ENCODE peak calls at places on chromosomes 2 and 18, in five cellular contexts. One of them, this sample, is unnamed.

GRCh38 chr2:181515719-181516118 is 58.5 kb downstream of the ITGA4 start:
- DNase-seq in lower lobe of right lung: no peak
- DNase-seq in body of pancreas: no peak
- DNase-seq in trophoblast cell: no peak
- DNase-seq in activated gamma-delta T cell treated with Interleukin-2 at 50 U/mL for 16 hours: no peak
- DNase-seq in this sample: no peak

GRCh38 chr18:74534150-74534969 is at the start of gene CNDP1:
- DNase-seq in body of pancreas: no peak
- DNase-seq in lower lobe of right lung: no peak
- DNase-seq in activated gamma-delta T cell treated with Interleukin-2 at 50 U/mL for 16 hours: no peak
- DNase-seq in trophoblast cell: no peak
- DNase-seq in this sample: no peak

GRCh38 chr2:146721486-146721885 is 1123.3 kb upstream of the ACVR2A start:
- DNase-seq in body of pancreas: no peak
- DNase-seq in lower lobe of right lung: no peak
- DNase-seq in activated gamma-delta T cell treated with Interleukin-2 at 50 U/mL for 16 hours: no peak
- DNase-seq in trophoblast cell: no peak
- DNase-seq in this sample: no peak

GRCh38 chr2:66582975-66583842 is 148.3 kb downstream of the MEIS1 start:
- DNase-seq in trophoblast cell: no peak
- DNase-seq in body of pancreas: peak
- DNase-seq in activated gamma-delta T cell treated with Interleukin-2 at 50 U/mL for 16 hours: no peak
- DNase-seq in lower lobe of right lung: no peak
- DNase-seq in this sample: no peak

GRCh38 chr2:140639628-140640027 is 1491.2 kb downstream of the LRP1B start:
- DNase-seq in lower lobe of right lung: no peak
- DNase-seq in activated gamma-delta T cell treated with Interleukin-2 at 50 U/mL for 16 hours: no peak
- DNase-seq in trophoblast cell: no peak
- DNase-seq in body of pancreas: no peak
- DNase-seq in this sample: no peak

GRCh38 chr2:56729212-56729611 is 545.4 kb downstream of the CCDC85A start:
- DNase-seq in lower lobe of right lung: no peak
- DNase-seq in body of pancreas: no peak
- DNase-seq in trophoblast cell: no peak
- DNase-seq in activated gamma-delta T cell treated with Interleukin-2 at 50 U/mL for 16 hours: no peak
- DNase-seq in this sample: no peak

GRCh38 chr2:113876503-113877387 is 13.1 kb upstream of the ACTR3 start:
- DNase-seq in trophoblast cell: peak
- DNase-seq in activated gamma-delta T cell treated with Interleukin-2 at 50 U/mL for 16 hours: peak
- DNase-seq in body of pancreas: peak
- DNase-seq in lower lobe of right lung: peak
- DNase-seq in this sample: peak

GRCh38 chr18:25457636-25458035 is 105.7 kb upstream of the ZNF521 start:
- DNase-seq in body of pancreas: no peak
- DNase-seq in trophoblast cell: no peak
- DNase-seq in activated gamma-delta T cell treated with Interleukin-2 at 50 U/mL for 16 hours: no peak
- DNase-seq in lower lobe of right lung: no peak
- DNase-seq in this sample: no peak

GRCh38 chr2:19371996-19372582 is 13.7 kb upstream of the OSR1 start:
- DNase-seq in body of pancreas: no peak
- DNase-seq in activated gamma-delta T cell treated with Interleukin-2 at 50 U/mL for 16 hours: no peak
- DNase-seq in lower lobe of right lung: no peak
- DNase-seq in trophoblast cell: no peak
- DNase-seq in this sample: no peak

GRCh38 chr2:218325566-218326160 is 31.0 kb upstream of the CATIP start:
- DNase-seq in body of pancreas: no peak
- DNase-seq in trophoblast cell: peak
- DNase-seq in lower lobe of right lung: no peak
- DNase-seq in activated gamma-delta T cell treated with Interleukin-2 at 50 U/mL for 16 hours: no peak
- DNase-seq in this sample: no peak

GRCh38 chr2:101047075-101047766 is 45.1 kb downstream of the RPL31 start:
- DNase-seq in lower lobe of right lung: no peak
- DNase-seq in activated gamma-delta T cell treated with Interleukin-2 at 50 U/mL for 16 hours: no peak
- DNase-seq in body of pancreas: peak
- DNase-seq in trophoblast cell: peak
- DNase-seq in this sample: peak

GRCh38 chr2:205563646-205564045 is 118.7 kb upstream of the NRP2 start:
- DNase-seq in activated gamma-delta T cell treated with Interleukin-2 at 50 U/mL for 16 hours: no peak
- DNase-seq in body of pancreas: no peak
- DNase-seq in trophoblast cell: no peak
- DNase-seq in lower lobe of right lung: peak
- DNase-seq in this sample: peak

GRCh38 chr2:60318544-60318943 is 234.9 kb downstream of the BCL11A start:
- DNase-seq in lower lobe of right lung: no peak
- DNase-seq in activated gamma-delta T cell treated with Interleukin-2 at 50 U/mL for 16 hours: no peak
- DNase-seq in body of pancreas: no peak
- DNase-seq in trophoblast cell: no peak
- DNase-seq in this sample: no peak

GRCh38 chr2:227164745-227165350 is 424 bp downstream of the COL4A3 start:
- DNase-seq in activated gamma-delta T cell treated with Interleukin-2 at 50 U/mL for 16 hours: no peak
- DNase-seq in body of pancreas: peak
- DNase-seq in trophoblast cell: no peak
- DNase-seq in lower lobe of right lung: no peak
- DNase-seq in this sample: peak

GRCh38 chr18:75034937-75035336 is 174.0 kb downstream of the PTGR3 start:
- DNase-seq in lower lobe of right lung: no peak
- DNase-seq in trophoblast cell: no peak
- DNase-seq in body of pancreas: no peak
- DNase-seq in activated gamma-delta T cell treated with Interleukin-2 at 50 U/mL for 16 hours: no peak
- DNase-seq in this sample: no peak

GRCh38 chr2:73984922-73985317 is 210 bp downstream of the TET3 start:
- DNase-seq in lower lobe of right lung: peak
- DNase-seq in trophoblast cell: no peak
- DNase-seq in activated gamma-delta T cell treated with Interleukin-2 at 50 U/mL for 16 hours: peak
- DNase-seq in body of pancreas: peak
- DNase-seq in this sample: peak

GRCh38 chr2:219998099-219998498 is 370.7 kb downstream of the SLC4A3 start:
- DNase-seq in trophoblast cell: no peak
- DNase-seq in body of pancreas: no peak
- DNase-seq in lower lobe of right lung: no peak
- DNase-seq in activated gamma-delta T cell treated with Interleukin-2 at 50 U/mL for 16 hours: no peak
- DNase-seq in this sample: no peak

GRCh38 chr2:38187416-38188127 is 111.6 kb upstream of the CYP1B1 start:
- DNase-seq in lower lobe of right lung: peak
- DNase-seq in activated gamma-delta T cell treated with Interleukin-2 at 50 U/mL for 16 hours: no peak
- DNase-seq in body of pancreas: peak
- DNase-seq in trophoblast cell: no peak
- DNase-seq in this sample: peak

GRCh38 chr2:205754285-205754923 is 72.1 kb downstream of the NRP2 start:
- DNase-seq in activated gamma-delta T cell treated with Interleukin-2 at 50 U/mL for 16 hours: no peak
- DNase-seq in body of pancreas: no peak
- DNase-seq in trophoblast cell: no peak
- DNase-seq in lower lobe of right lung: no peak
- DNase-seq in this sample: no peak

GRCh38 chr2:129895061-129895460 is 84.4 kb upstream of the RAB6C start:
- DNase-seq in activated gamma-delta T cell treated with Interleukin-2 at 50 U/mL for 16 hours: no peak
- DNase-seq in lower lobe of right lung: no peak
- DNase-seq in body of pancreas: no peak
- DNase-seq in trophoblast cell: no peak
- DNase-seq in this sample: no peak

GRCh38 chr2:98514879-98515570 is 70.4 kb downstream of the INPP4A start:
- DNase-seq in trophoblast cell: no peak
- DNase-seq in lower lobe of right lung: no peak
- DNase-seq in body of pancreas: no peak
- DNase-seq in activated gamma-delta T cell treated with Interleukin-2 at 50 U/mL for 16 hours: no peak
- DNase-seq in this sample: no peak

GRCh38 chr2:10079192-10079930 is 850 bp downstream of the CYS1 start:
- DNase-seq in trophoblast cell: peak
- DNase-seq in body of pancreas: peak
- DNase-seq in activated gamma-delta T cell treated with Interleukin-2 at 50 U/mL for 16 hours: no peak
- DNase-seq in lower lobe of right lung: peak
- DNase-seq in this sample: peak

GRCh38 chr2:150981826-150982225 is 279.8 kb downstream of the RBM43 start:
- DNase-seq in lower lobe of right lung: no peak
- DNase-seq in activated gamma-delta T cell treated with Interleukin-2 at 50 U/mL for 16 hours: no peak
- DNase-seq in trophoblast cell: no peak
- DNase-seq in body of pancreas: no peak
- DNase-seq in this sample: no peak

GRCh38 chr18:50751490-50751889 is 68.3 kb downstream of the MRO start:
- DNase-seq in lower lobe of right lung: no peak
- DNase-seq in activated gamma-delta T cell treated with Interleukin-2 at 50 U/mL for 16 hours: no peak
- DNase-seq in body of pancreas: no peak
- DNase-seq in trophoblast cell: no peak
- DNase-seq in this sample: no peak

GRCh38 chr2:88656690-88657089 is 29.4 kb upstream of the EIF2AK3 start:
- DNase-seq in lower lobe of right lung: no peak
- DNase-seq in trophoblast cell: no peak
- DNase-seq in body of pancreas: no peak
- DNase-seq in activated gamma-delta T cell treated with Interleukin-2 at 50 U/mL for 16 hours: no peak
- DNase-seq in this sample: peak

GRCh38 chr2:10201201-10201600 is 78.7 kb downstream of the RRM2 start:
- DNase-seq in trophoblast cell: no peak
- DNase-seq in activated gamma-delta T cell treated with Interleukin-2 at 50 U/mL for 16 hours: no peak
- DNase-seq in lower lobe of right lung: no peak
- DNase-seq in body of pancreas: no peak
- DNase-seq in this sample: no peak

GRCh38 chr2:53028259-53028658 is 739.3 kb upstream of the CHAC2 start:
- DNase-seq in trophoblast cell: no peak
- DNase-seq in lower lobe of right lung: no peak
- DNase-seq in body of pancreas: no peak
- DNase-seq in activated gamma-delta T cell treated with Interleukin-2 at 50 U/mL for 16 hours: no peak
- DNase-seq in this sample: no peak

GRCh38 chr18:67417864-67418523 is 98.5 kb downstream of the DSEL start:
- DNase-seq in activated gamma-delta T cell treated with Interleukin-2 at 50 U/mL for 16 hours: peak
- DNase-seq in lower lobe of right lung: no peak
- DNase-seq in body of pancreas: no peak
- DNase-seq in trophoblast cell: peak
- DNase-seq in this sample: no peak

GRCh38 chr2:70777450-70777849 is 9.4 kb upstream of the ADD2 start:
- DNase-seq in trophoblast cell: no peak
- DNase-seq in body of pancreas: no peak
- DNase-seq in activated gamma-delta T cell treated with Interleukin-2 at 50 U/mL for 16 hours: no peak
- DNase-seq in lower lobe of right lung: no peak
- DNase-seq in this sample: no peak

GRCh38 chr2:146317959-146318358 is 1526.9 kb upstream of the ACVR2A start:
- DNase-seq in trophoblast cell: no peak
- DNase-seq in lower lobe of right lung: no peak
- DNase-seq in body of pancreas: no peak
- DNase-seq in activated gamma-delta T cell treated with Interleukin-2 at 50 U/mL for 16 hours: no peak
- DNase-seq in this sample: no peak

GRCh38 chr2:207694811-207695281 is 16.6 kb upstream of the CCNYL1 start:
- DNase-seq in body of pancreas: no peak
- DNase-seq in trophoblast cell: peak
- DNase-seq in activated gamma-delta T cell treated with Interleukin-2 at 50 U/mL for 16 hours: no peak
- DNase-seq in lower lobe of right lung: no peak
- DNase-seq in this sample: no peak

GRCh38 chr2:42569116-42569711 is 782 bp downstream of the MTA3 start:
- DNase-seq in activated gamma-delta T cell treated with Interleukin-2 at 50 U/mL for 16 hours: peak
- DNase-seq in body of pancreas: peak
- DNase-seq in lower lobe of right lung: no peak
- DNase-seq in trophoblast cell: no peak
- DNase-seq in this sample: peak

GRCh38 chr2:196059491-196059960 is 9.1 kb downstream of the DNAH7 start:
- DNase-seq in activated gamma-delta T cell treated with Interleukin-2 at 50 U/mL for 16 hours: no peak
- DNase-seq in trophoblast cell: peak
- DNase-seq in lower lobe of right lung: no peak
- DNase-seq in body of pancreas: peak
- DNase-seq in this sample: no peak

GRCh38 chr2:165120740-165121467 is 82.9 kb downstream of the SCN3A start:
- DNase-seq in trophoblast cell: no peak
- DNase-seq in activated gamma-delta T cell treated with Interleukin-2 at 50 U/mL for 16 hours: no peak
- DNase-seq in lower lobe of right lung: no peak
- DNase-seq in body of pancreas: no peak
- DNase-seq in this sample: no peak

GRCh38 chr2:132943829-132944228 is 273.8 kb upstream of the LYPD1 start:
- DNase-seq in trophoblast cell: no peak
- DNase-seq in body of pancreas: no peak
- DNase-seq in lower lobe of right lung: no peak
- DNase-seq in activated gamma-delta T cell treated with Interleukin-2 at 50 U/mL for 16 hours: no peak
- DNase-seq in this sample: peak

GRCh38 chr2:61732787-61733186 is 121.1 kb downstream of the FAM161A start:
- DNase-seq in lower lobe of right lung: no peak
- DNase-seq in activated gamma-delta T cell treated with Interleukin-2 at 50 U/mL for 16 hours: no peak
- DNase-seq in trophoblast cell: no peak
- DNase-seq in body of pancreas: no peak
- DNase-seq in this sample: no peak

GRCh38 chr18:38007931-38008330 is 442.3 kb upstream of the CELF4 start:
- DNase-seq in trophoblast cell: no peak
- DNase-seq in body of pancreas: no peak
- DNase-seq in lower lobe of right lung: no peak
- DNase-seq in activated gamma-delta T cell treated with Interleukin-2 at 50 U/mL for 16 hours: no peak
- DNase-seq in this sample: no peak

GRCh38 chr2:178553047-178553446 is 72.8 kb downstream of the PLEKHA3 start:
- DNase-seq in body of pancreas: no peak
- DNase-seq in activated gamma-delta T cell treated with Interleukin-2 at 50 U/mL for 16 hours: no peak
- DNase-seq in trophoblast cell: no peak
- DNase-seq in lower lobe of right lung: no peak
- DNase-seq in this sample: no peak

This sample was measured in thyroid gland.